ENCODE peak calls at places on chromosomes 11 and 22, in eight cellular contexts. T, P, W, X, V, J, A and B are unnamed samples.

GRCh38 chr11:134516529-134516928 is 104.5 kb upstream of the B3GAT1 start:
- DNase-seq in A (no peak), P (no peak), X (peak), J (no peak), W (no peak), T (no peak), V (no peak), B (no peak)

GRCh38 chr11:111918390-111919256 is at the start of gene C11orf52:
- DNase-seq in J (no peak), X (no peak), T (peak), W (no peak), A (no peak), P (no peak), V (peak), B (no peak)

GRCh38 chr11:9708544-9708943 is 44.7 kb downstream of the SWAP70 start:
- DNase-seq in A (no peak), W (no peak), V (no peak), J (no peak), T (no peak), X (no peak), P (no peak), B (no peak)

GRCh38 chr11:61810671-61811175 is 6.1 kb downstream of the FADS1 start:
- DNase-seq in P (no peak), J (no peak), W (no peak), A (no peak), X (no peak), T (no peak), V (no peak), B (no peak)

GRCh38 chr22:49953027-49953679 is 7.4 kb upstream of the PIM3 start:
- DNase-seq in P (no peak), J (no peak), A (no peak), W (no peak), X (no peak), T (no peak), V (peak), B (no peak)

GRCh38 chr22:45201678-45202332 is 38.1 kb downstream of the NUP50 start:
- DNase-seq in V (no peak), J (no peak), T (peak), P (no peak), X (no peak), W (no peak), A (peak), B (no peak)

GRCh38 chr22:19143967-19144400 is 467 bp downstream of the ESS2 start:
- DNase-seq in A (no peak), J (no peak), X (no peak), V (no peak), P (no peak), T (no peak), W (no peak), B (no peak)

GRCh38 chr22:42596376-42596775 is 18.3 kb downstream of the POLDIP3 start:
- DNase-seq in T (no peak), J (no peak), W (no peak), A (no peak), P (no peak), V (peak), X (peak), B (no peak)